ENCODE peak calls at places on chromosomes 7 and 10, in four cellular contexts. H is heart left ventricle, I is GM23248, S is aorta. P is an unnamed sample. For H3K36me3, the result is how much of the 10 kb centered on the place peaks cover.

GRCh38 chr7:42232275-42232674 is 4.7 kb downstream of the GLI3 start:
- DNase-seq in I (peak), H (no peak), S (no peak), P (no peak)

GRCh38 chr7:96949766-96950165 is 55.6 kb upstream of the DLX6 start:
- DNase-seq in I (peak), H (no peak), S (no peak), P (no peak)

GRCh38 chr7:54664235-54665228 is 94.5 kb downstream of the SEC61G start:
- DNase-seq in H (peak), I (peak), S (peak), P (no peak)

GRCh38 chr7:128366986-128367385 is 5.5 kb upstream of the PRRT4 start:
- DNase-seq in H (no peak), S (no peak), I (no peak), P (no peak)

GRCh38 chr7:117014673-117015133 is 61.4 kb downstream of the ST7 start:
- DNase-seq in H (peak), S (no peak), I (peak), P (no peak)

GRCh38 chr10:118569241-118569881 is 26.1 kb downstream of the PRLHR start:
- DNase-seq in H (no peak), I (peak), S (no peak), P (no peak)

GRCh38 chr10:60203993-60204618 is 185.6 kb downstream of the ANK3 start:
- DNase-seq in H (no peak), S (no peak), I (peak), P (no peak)

GRCh38 chr7:144384555-144385245 is 18.8 kb downstream of the NOBOX start:
- DNase-seq in S (no peak), I (no peak), H (no peak), P (no peak)

GRCh38 chr10:29860159-29860558 is 199.2 kb downstream of the JCAD start:
- DNase-seq in S (no peak), H (no peak), I (peak), P (no peak)

GRCh38 chr10:104437226-104437625 is 83.6 kb downstream of the CFAP58 start:
- DNase-seq in I (peak), S (no peak), H (no peak), P (no peak)

GRCh38 chr7:151346180-151346769 is 4.7 kb downstream of the NUB1 start:
- DNase-seq in S (no peak), H (no peak), I (no peak), P (no peak)

GRCh38 chr10:124562425-124563060 is 100.9 kb downstream of the LHPP start:
- DNase-seq in I (peak), S (peak), H (no peak), P (no peak)

DNA sequence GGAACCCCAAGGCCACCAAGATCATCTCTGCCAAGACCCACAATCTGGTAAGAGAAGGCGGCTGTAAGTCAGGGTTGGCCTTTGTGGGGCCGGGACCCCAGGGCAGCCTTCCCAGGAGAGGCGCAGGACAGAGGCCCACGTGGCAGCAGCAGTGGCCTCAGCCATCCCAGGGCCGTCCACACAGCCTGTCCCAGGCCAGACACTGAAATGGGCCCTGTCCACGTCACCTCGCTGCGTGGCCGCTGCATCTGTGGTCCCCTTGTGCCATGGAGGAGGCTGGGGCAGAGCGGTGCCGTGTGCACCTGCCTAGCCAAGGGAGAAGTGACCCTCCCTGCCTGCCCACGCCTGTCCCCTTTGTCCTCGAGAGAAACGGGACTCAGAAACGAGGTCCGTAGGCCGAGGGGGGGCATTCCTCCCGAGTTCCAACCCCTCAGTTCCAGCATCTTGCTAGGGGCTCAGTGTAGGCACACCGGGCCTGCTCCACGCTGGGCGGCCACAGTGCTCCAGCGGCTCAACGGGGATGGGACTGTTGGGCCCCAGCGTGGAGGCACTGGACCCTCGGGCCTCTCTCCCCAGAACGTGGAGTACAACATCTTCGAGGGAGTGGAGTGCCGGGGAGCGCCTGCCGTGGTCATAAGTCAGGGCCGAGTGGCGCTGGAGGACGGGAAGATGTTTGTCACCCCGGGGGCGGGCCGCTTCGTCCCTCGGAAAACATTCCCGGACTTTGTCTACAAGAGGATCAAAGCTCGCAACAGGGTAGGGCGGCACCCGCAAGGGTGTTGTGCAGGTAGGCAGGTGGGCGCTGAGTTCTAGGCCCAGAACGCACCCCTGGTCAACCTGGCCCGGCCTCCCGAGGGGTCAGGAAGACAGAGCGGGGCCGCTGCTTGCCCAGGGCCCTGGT is 15.6 kb downstream of the DPYSL4 start:
- DNase-seq in S (no peak), H (no peak), I (no peak), P (no peak)
- H3K36me3 ChIP-seq in S (under half), H (under half), I (under half), P (under half)

GRCh38 chr7:6252310-6252709 is 20.1 kb downstream of the CYTH3 start:
- DNase-seq in I (peak), S (no peak), H (no peak), P (no peak)
- H3K4me3 ChIP-seq in I (peak), S (peak), H (no peak), P (no peak)

GRCh38 chr10:75024971-75025523 is 86.4 kb upstream of the SAMD8 start:
- DNase-seq in H (no peak), I (no peak), S (no peak), P (no peak)
- H3K36me3 ChIP-seq in H (under half), I (under half), S (under half), P (half or more)

GRCh38 chr10:24385776-24386175 is 176.8 kb downstream of the KIAA1217 start:
- DNase-seq in S (no peak), I (no peak), H (peak), P (no peak)
- H3K4me3 ChIP-seq in S (no peak), I (no peak), H (no peak), P (no peak)

GRCh38 chr7:139596626-139597025 is 73.1 kb downstream of the CLEC2L start:
- DNase-seq in S (peak), I (no peak), H (no peak), P (no peak)

GRCh38 chr7:139600306-139600705 is 76.8 kb downstream of the CLEC2L start:
- DNase-seq in S (no peak), I (no peak), H (no peak), P (no peak)

GRCh38 chr7:139601176-139601575 is 77.7 kb downstream of the CLEC2L start:
- DNase-seq in S (no peak), I (no peak), H (no peak), P (no peak)

GRCh38 chr7:139597028-139597427 is 73.5 kb downstream of the CLEC2L start:
- DNase-seq in S (no peak), H (no peak), I (no peak), P (no peak)

GRCh38 chr7:139598642-139599041 is 75.2 kb downstream of the CLEC2L start:
- DNase-seq in H (peak), I (no peak), S (no peak), P (no peak)
- H3K36me3 ChIP-seq in H (under half), I (under half), S (under half), P (under half)

DNA sequence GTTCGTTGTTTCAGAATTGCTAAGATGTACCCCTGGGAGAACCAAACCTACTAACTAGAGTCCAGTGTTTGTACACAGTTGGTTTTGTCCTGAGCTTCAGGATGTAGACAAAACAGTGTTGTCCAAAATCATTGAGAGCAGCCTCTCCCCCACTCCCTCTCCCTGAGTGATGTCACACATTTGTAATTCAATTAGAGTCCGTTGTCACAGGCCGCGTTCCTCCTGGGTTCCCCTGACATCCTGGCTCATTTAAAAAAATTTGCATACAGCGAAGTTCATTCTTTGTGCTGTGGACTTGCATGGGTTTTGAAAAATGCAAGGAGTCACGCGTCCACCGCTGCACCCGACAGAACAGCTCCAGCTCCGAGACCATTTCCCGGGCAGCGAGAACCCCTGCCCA is 10.3 kb downstream of the GRIFIN start:
- DNase-seq in S (no peak), I (no peak), H (no peak), P (no peak)
- H3K4me3 ChIP-seq in S (no peak), I (no peak), H (no peak), P (no peak)

GRCh38 chr7:10934292-10934691 is 39.4 kb upstream of the PHF14 start:
- DNase-seq in S (no peak), H (no peak), I (peak), P (no peak)
- H3K36me3 ChIP-seq in S (under half), H (under half), I (under half), P (under half)

P was measured in CD8-positive, alpha-beta T cell.